ENCODE peak calls at places on chromosomes 11 and 22, in eight cellular contexts. C is A549, E is stomach, N is adrenal gland, A is lower leg skin, D is spleen, O is ovary, S is body of pancreas. T is an unnamed sample.

GRCh38 chr11:29231586-29231985 is 785.2 kb downstream of the KCNA4 start:
- DNase-seq in O (no peak), E (no peak), D (no peak), A (no peak), S (no peak), N (no peak), C (no peak), T (no peak)

GRCh38 chr11:110087820-110088534 is 5.2 kb upstream of the ZC3H12C start:
- DNase-seq in D (no peak), N (no peak), O (no peak), A (no peak), S (no peak), E (no peak), C (no peak), T (no peak)

GRCh38 chr11:125588505-125588904 is 4.1 kb upstream of the STT3A start:
- DNase-seq in S (no peak), N (no peak), A (no peak), O (no peak), C (no peak), E (no peak), D (no peak), T (no peak)

GRCh38 chr11:119373917-119374631 is 7.4 kb downstream of the USP2 start:
- DNase-seq in O (peak), S (peak), N (peak), C (peak), E (peak), D (no peak), A (peak), T (peak)

GRCh38 chr11:134658481-134659080 is 246.5 kb upstream of the B3GAT1 start:
- DNase-seq in S (no peak), N (no peak), A (peak), C (no peak), D (no peak), O (no peak), E (peak), T (no peak)

GRCh38 chr11:1502971-1503707 is 16.6 kb upstream of the MOB2 start:
- DNase-seq in A (no peak), C (no peak), S (no peak), D (no peak), O (no peak), E (peak), N (no peak), T (no peak)

GRCh38 chr11:96199563-96200025 is 143.4 kb downstream of the MAML2 start:
- DNase-seq in N (no peak), O (no peak), C (no peak), D (no peak), E (no peak), S (no peak), A (no peak), T (no peak)

GRCh38 chr11:41003339-41003992 is 456.0 kb downstream of the LRRC4C start:
- DNase-seq in E (no peak), A (no peak), O (no peak), S (no peak), C (no peak), N (no peak), D (no peak), T (no peak)

GRCh38 chr11:74037309-74037708 is 28.4 kb upstream of the UCP3 start:
- DNase-seq in D (no peak), E (no peak), A (no peak), C (peak), S (no peak), N (no peak), O (no peak), T (no peak)

GRCh38 chr11:19632435-19632834 is 80.2 kb upstream of the NAV2 start:
- DNase-seq in A (no peak), S (no peak), E (no peak), D (no peak), O (no peak), C (no peak), N (no peak), T (no peak)

GRCh38 chr11:125429174-125429707 is 66.8 kb downstream of the FEZ1 start:
- DNase-seq in N (peak), O (peak), C (peak), D (no peak), S (peak), A (no peak), E (peak), T (peak)

GRCh38 chr22:37827056-37827455 is 3.9 kb downstream of the GALR3 start:
- DNase-seq in O (peak), N (no peak), C (no peak), D (no peak), E (no peak), A (no peak), S (no peak), T (no peak)

GRCh38 chr11:63866211-63866610 is 27.3 kb downstream of the MARK2 start:
- DNase-seq in S (peak), O (no peak), N (peak), C (no peak), D (no peak), A (peak), E (peak), T (peak)

GRCh38 chr11:21048626-21049025 is 379.2 kb downstream of the NELL1 start:
- DNase-seq in E (no peak), O (no peak), D (no peak), N (no peak), A (no peak), S (no peak), C (no peak), T (no peak)

GRCh38 chr22:25744694-25745093 is 2.7 kb downstream of the MYO18B start:
- DNase-seq in O (no peak), D (no peak), S (no peak), A (no peak), E (no peak), C (no peak), N (no peak), T (no peak)

GRCh38 chr11:80586464-80586863 is 1145.6 kb upstream of the TENM4 start:
- DNase-seq in C (no peak), A (no peak), O (no peak), D (no peak), N (no peak), E (no peak), S (no peak), T (no peak)

GRCh38 chr11:120217526-120217925 is 6.7 kb downstream of the OAF start:
- DNase-seq in C (no peak), N (no peak), D (no peak), S (no peak), A (no peak), O (no peak), E (no peak), T (no peak)

GRCh38 chr11:117620131-117620530 is 176.9 kb downstream of the DSCAML1 start:
- DNase-seq in N (no peak), D (no peak), S (no peak), O (no peak), E (no peak), C (no peak), A (no peak), T (no peak)

GRCh38 chr11:15958939-15959338 is 397.4 kb downstream of the SOX6 start:
- DNase-seq in N (no peak), S (no peak), C (no peak), A (no peak), E (no peak), D (no peak), O (no peak), T (no peak)

GRCh38 chr11:119641991-119642745 is 86.8 kb downstream of the NECTIN1 start:
- DNase-seq in S (no peak), C (peak), D (no peak), E (no peak), A (no peak), O (no peak), N (no peak), T (peak)

GRCh38 chr22:36010090-36010489 is 18.5 kb downstream of the RBFOX2 start:
- DNase-seq in A (no peak), D (no peak), C (no peak), S (peak), E (no peak), O (no peak), N (no peak), T (no peak)

GRCh38 chr11:82671451-82671850 is 62.2 kb downstream of the FAM181B start:
- DNase-seq in E (no peak), C (no peak), N (no peak), D (no peak), O (no peak), A (no peak), S (no peak), T (no peak)

GRCh38 chr11:117829369-117829725 is 4.8 kb upstream of the FXYD2 start:
- DNase-seq in N (no peak), E (no peak), S (no peak), C (no peak), D (peak), O (peak), A (no peak), T (no peak)

GRCh38 chr11:64344721-64345120 is 4.7 kb downstream of the CCDC88B start:
- DNase-seq in E (no peak), O (no peak), D (no peak), A (no peak), S (no peak), C (no peak), N (no peak), T (no peak)

GRCh38 chr11:18455686-18456372 is at the start of gene LDHAL6A:
- DNase-seq in A (no peak), O (no peak), S (no peak), D (no peak), E (no peak), C (no peak), N (no peak), T (no peak)

GRCh38 chr11:10459029-10459970 is 4.2 kb downstream of the AMPD3 start:
- DNase-seq in E (no peak), A (no peak), O (no peak), D (no peak), C (no peak), S (peak), N (no peak), T (no peak)

GRCh38 chr22:29014773-29015172 is 46.9 kb downstream of the C22orf31 start:
- DNase-seq in N (no peak), A (no peak), E (no peak), S (no peak), D (no peak), O (no peak), C (no peak), T (no peak)

GRCh38 chr11:15615412-15616096 is 500.8 kb downstream of the INSC start:
- DNase-seq in C (no peak), A (no peak), D (no peak), N (no peak), S (no peak), O (no peak), E (no peak), T (no peak)

GRCh38 chr11:6572215-6572614 is 31.2 kb downstream of the RRP8 start:
- DNase-seq in E (no peak), D (no peak), N (no peak), C (no peak), S (no peak), O (no peak), A (no peak), T (no peak)

DNA sequence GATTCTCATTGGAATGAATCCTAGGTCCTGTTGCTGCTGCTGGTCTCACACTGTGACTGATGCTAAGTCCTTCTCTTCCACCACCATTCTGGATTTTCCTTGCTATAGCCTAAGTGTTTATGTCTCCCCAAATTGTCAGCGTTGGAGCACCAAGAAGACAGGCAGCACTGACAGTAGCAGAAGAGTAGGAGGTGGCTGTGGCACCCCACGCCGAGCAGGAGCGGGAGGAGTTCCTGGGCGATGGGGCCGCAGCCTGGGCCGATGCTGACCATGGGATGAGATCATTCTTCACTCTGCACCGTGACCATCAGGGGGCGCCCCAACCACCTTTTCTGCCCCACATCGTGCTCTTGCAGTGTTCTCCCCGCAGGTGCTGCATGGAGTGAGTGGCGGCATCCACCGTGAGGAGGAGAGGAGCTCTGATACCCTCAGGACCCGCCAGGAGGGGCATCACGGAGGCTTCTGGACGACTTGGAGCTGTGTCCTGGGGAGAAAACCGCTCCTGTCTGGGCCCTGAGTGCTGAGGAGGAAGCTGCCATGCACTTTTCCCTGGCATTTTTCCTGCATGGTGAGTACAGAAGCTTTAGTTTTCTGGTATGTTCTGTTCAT is 57.0 kb downstream of the LRRC74B start:
- DNase-seq in E (peak), N (peak), S (peak), D (peak), O (peak), C (peak), A (peak), T (peak)
- TF ChIP-seq POLR2A in E (no peak), N (no peak), S (no peak), D (no peak), O (no peak), C (peak), A (no peak), T (no peak)

DNA sequence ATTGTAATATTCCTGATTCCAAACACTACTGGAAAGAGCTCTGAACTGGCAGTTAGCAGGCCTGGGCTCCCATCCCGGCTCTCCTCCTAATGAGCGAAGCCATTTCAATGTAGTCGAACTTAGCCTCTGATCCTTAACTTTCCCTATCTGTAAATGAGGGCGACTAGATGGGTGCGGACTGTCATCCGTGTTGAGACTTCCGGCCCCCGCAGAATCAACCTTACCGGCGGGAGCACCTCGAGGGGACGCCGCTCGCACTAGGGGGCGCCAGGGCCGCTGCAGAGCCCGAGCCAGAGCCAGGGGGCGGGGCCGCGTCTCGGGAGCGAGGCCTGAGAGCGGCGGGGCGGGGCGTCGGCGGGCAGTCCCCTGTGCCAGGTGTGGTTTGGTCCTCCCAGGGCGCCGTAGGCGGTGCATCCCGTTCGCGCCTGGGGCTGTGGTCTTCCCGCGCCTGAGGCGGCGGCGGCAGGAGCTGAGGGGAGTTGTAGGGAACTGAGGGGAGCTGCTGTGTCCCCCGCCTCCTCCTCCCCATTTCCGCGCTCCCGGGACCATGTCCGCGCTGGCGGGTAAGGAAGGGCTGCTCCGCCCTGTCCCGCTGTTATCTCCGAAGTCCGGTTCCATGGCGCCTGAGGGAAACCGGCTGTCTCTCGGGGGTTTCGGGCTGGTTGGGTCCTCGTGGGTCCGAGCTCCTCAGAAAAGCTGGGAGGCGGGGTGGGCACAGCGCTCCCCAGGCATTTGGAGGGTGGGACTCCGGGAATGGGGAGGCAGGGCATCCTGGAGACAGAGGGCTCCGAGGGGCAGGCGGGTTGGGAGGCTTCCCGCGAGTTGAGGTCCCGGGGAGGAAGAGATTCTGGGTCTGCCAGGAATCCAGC is at the start of gene LIMK2:
- DNase-seq in O (peak), S (peak), N (peak), A (peak), E (peak), C (peak), D (peak), T (peak)
- TF ChIP-seq POLR2A in O (peak), S (peak), N (peak), A (no peak), E (no peak), C (peak), D (peak), T (peak)

GRCh38 chr11:70485326-70486025 is 87.1 kb downstream of the CTTN start:
- DNase-seq in E (no peak), O (no peak), C (no peak), D (no peak), S (no peak), N (no peak), A (no peak), T (no peak)
- TF ChIP-seq POLR2A in E (no peak), O (no peak), C (no peak), D (no peak), S (no peak), N (no peak), A (no peak), T (no peak)

DNA sequence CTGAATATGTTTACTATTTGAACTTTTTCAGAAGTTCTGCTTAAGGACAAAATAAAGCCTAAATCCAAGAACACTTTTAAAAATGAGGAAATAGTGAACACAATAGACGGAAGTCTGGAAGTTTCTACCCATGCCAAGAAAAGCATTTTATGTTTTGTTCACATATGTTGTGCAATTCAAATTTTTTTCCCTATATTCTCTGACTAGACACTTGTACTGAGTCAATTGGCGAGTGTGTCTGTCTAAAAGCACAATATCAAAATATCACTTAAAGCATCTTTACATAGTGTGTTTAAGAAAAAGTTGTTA is 29.2 kb downstream of the INCENP start:
- DNase-seq in C (no peak), S (no peak), A (no peak), D (no peak), E (no peak), N (no peak), O (no peak), T (no peak)
- TF ChIP-seq POLR2A in C (no peak), S (no peak), A (no peak), D (no peak), E (no peak), N (no peak), O (no peak), T (no peak)

GRCh38 chr11:8719260-8720190 is 36.9 kb downstream of the RPL27A start:
- DNase-seq in D (no peak), O (no peak), S (peak), C (peak), A (peak), E (no peak), N (peak), T (no peak)
- TF ChIP-seq POLR2A in D (no peak), O (no peak), S (no peak), C (no peak), A (no peak), E (no peak), N (no peak), T (no peak)

GRCh38 chr22:19962909-19963806 is 21.5 kb upstream of the TXNRD2 start:
- DNase-seq in N (peak), C (no peak), S (peak), O (no peak), A (peak), D (peak), E (peak), T (peak)
- TF ChIP-seq POLR2A in N (no peak), C (no peak), S (peak), O (no peak), A (no peak), D (no peak), E (no peak), T (no peak)

GRCh38 chr22:39234157-39234793 is 10.5 kb downstream of the PDGFB start:
- DNase-seq in N (peak), O (no peak), C (no peak), E (no peak), D (no peak), A (no peak), S (no peak), T (no peak)

GRCh38 chr22:39234867-39235687 is 9.7 kb downstream of the PDGFB start:
- DNase-seq in A (peak), E (peak), C (no peak), S (peak), D (no peak), O (no peak), N (no peak), T (no peak)

GRCh38 chr22:39232806-39233735 is 11.7 kb downstream of the PDGFB start:
- DNase-seq in E (no peak), S (no peak), N (no peak), O (no peak), C (no peak), D (no peak), A (no peak), T (no peak)

GRCh38 chr22:39232246-39232645 is 12.5 kb downstream of the PDGFB start:
- DNase-seq in O (no peak), A (no peak), S (no peak), N (no peak), C (no peak), D (no peak), E (no peak), T (no peak)

DNA sequence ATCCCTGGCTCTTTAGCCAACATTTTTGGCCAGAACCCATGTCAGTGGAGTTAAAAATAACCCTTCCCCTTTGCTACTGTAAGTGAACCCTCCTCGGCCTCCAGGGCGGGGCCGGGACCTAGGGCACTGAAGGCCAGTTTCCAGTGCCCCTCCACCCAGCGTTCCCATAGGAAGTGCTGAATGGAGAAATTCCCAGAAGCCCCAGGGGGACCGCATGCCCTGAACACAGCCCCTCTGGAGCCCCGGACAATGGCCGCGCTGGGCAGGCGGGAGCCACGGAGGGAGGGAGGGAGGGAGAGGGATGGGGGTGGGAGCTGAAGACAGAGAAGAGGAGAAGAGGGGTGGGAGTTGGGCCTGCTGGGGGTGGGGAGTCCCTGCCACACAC is 11.1 kb downstream of the PDGFB start:
- DNase-seq in S (no peak), D (no peak), E (no peak), O (no peak), C (no peak), A (no peak), N (no peak), T (no peak)
- TF ChIP-seq POLR2A in S (no peak), D (no peak), E (no peak), O (no peak), C (no peak), A (no peak), N (no peak), T (no peak)